ENCODE peak calls at places on chromosome 13, in six cellular contexts. Y is endothelial cell; F is globus pallidus; S is CD4-positive, alpha-beta memory T cell; K is hepatic stellate cell; X is ovary. B is an unnamed sample.
A peak's percentile ranks its signal among the peaks of the same experiment; 100 is the strongest.

GRCh38 chr13:72983085-72983768 is 75.6 kb upstream of the KLF5 start:
- DNase-seq in Y (no peak), F (no peak), S (no peak), K (no peak), X (peak; percentile 30), B (no peak)

GRCh38 chr13:36764957-36765356 is 54.1 kb upstream of the RFXAP start:
- DNase-seq in Y (no peak), F (no peak), S (no peak), K (no peak), X (no peak), B (no peak)

GRCh38 chr13:39913928-39914327 is 258.5 kb downstream of the COG6 start:
- DNase-seq in Y (no peak), F (peak; percentile 5), S (no peak), K (no peak), X (no peak), B (peak; percentile 26)

GRCh38 chr13:25886438-25887214 is 165.2 kb downstream of the SHISA2 start:
- DNase-seq in Y (no peak), F (no peak), S (no peak), K (no peak), X (no peak), B (no peak)

GRCh38 chr13:61795580-61795979 is 379.9 kb upstream of the PCDH20 start:
- DNase-seq in Y (no peak), F (no peak), S (no peak), K (no peak), X (no peak), B (no peak)

GRCh38 chr13:69319659-69320058 is 788.0 kb upstream of the ATXN8OS start:
- DNase-seq in Y (no peak), F (no peak), S (no peak), K (no peak), X (no peak), B (no peak)

GRCh38 chr13:31611214-31611613 is 128.1 kb upstream of the RXFP2 start:
- DNase-seq in Y (no peak), F (no peak), S (no peak), K (no peak), X (no peak), B (no peak)

GRCh38 chr13:90171649-90172048 is 1175.8 kb upstream of the MIR17HG start:
- DNase-seq in Y (no peak), F (no peak), S (no peak), K (no peak), X (no peak), B (no peak)

GRCh38 chr13:38905081-38905480 is 85.5 kb downstream of the STOML3 start:
- DNase-seq in Y (no peak), F (no peak), S (no peak), K (no peak), X (no peak), B (no peak)

GRCh38 chr13:44692173-44692713 is 116.1 kb upstream of the TSC22D1 start:
- DNase-seq in Y (no peak), F (no peak), S (no peak), K (no peak), X (no peak), B (no peak)